ENCODE peak calls at places on chromosome 10, in six cellular contexts. W, D, U, C, S and B are unnamed samples.

GRCh38 chr10:63206997-63207952 is 74.1 kb downstream of the NRBF2 start:
- DNase-seq in W (no peak), D (no peak), U (no peak), C (no peak), S (peak), B (peak)

GRCh38 chr10:78428579-78428978 is 394.9 kb downstream of the RPS24 start:
- DNase-seq in W (no peak), D (no peak), U (no peak), C (no peak), S (no peak), B (no peak)

GRCh38 chr10:123913688-123914268 is 22.2 kb upstream of the CPXM2 start:
- DNase-seq in W (no peak), D (no peak), U (no peak), C (no peak), S (no peak), B (peak)

GRCh38 chr10:87661861-87662785 is 2.4 kb downstream of the PAPSS2 start:
- DNase-seq in W (no peak), D (no peak), U (no peak), C (no peak), S (no peak), B (no peak)

GRCh38 chr10:49662169-49662830 is 17.2 kb upstream of the C10orf53 start:
- DNase-seq in W (no peak), D (no peak), U (no peak), C (no peak), S (no peak), B (no peak)

GRCh38 chr10:9009505-9009904 is 955.0 kb downstream of the GATA3 start:
- DNase-seq in W (no peak), D (no peak), U (no peak), C (no peak), S (no peak), B (no peak)

GRCh38 chr10:22618081-22618785 is 96.1 kb downstream of the PIP4K2A start:
- DNase-seq in W (no peak), D (no peak), U (no peak), C (no peak), S (no peak), B (no peak)

GRCh38 chr10:112465299-112465882 is 18.4 kb downstream of the VTI1A start:
- DNase-seq in W (no peak), D (no peak), U (no peak), C (no peak), S (no peak), B (no peak)

GRCh38 chr10:108757946-108758345 is 1165.4 kb downstream of the XPNPEP1 start:
- DNase-seq in W (no peak), D (no peak), U (no peak), C (no peak), S (no peak), B (no peak)

GRCh38 chr10:101429423-101429822 is 75.5 kb downstream of the BTRC start:
- DNase-seq in W (no peak), D (no peak), U (no peak), C (no peak), S (no peak), B (no peak)

GRCh38 chr10:101425535-101425934 is 71.6 kb downstream of the BTRC start:
- DNase-seq in W (no peak), D (no peak), U (no peak), C (no peak), S (no peak), B (no peak)

GRCh38 chr10:101428036-101428435 is 74.1 kb downstream of the BTRC start:
- DNase-seq in W (no peak), D (no peak), U (no peak), C (no peak), S (no peak), B (no peak)
- TF ChIP-seq CTCF in W (no peak), D (no peak), U (no peak), C (no peak), S (no peak), B (no peak)

GRCh38 chr10:33126742-33127141 is 168.7 kb upstream of the ITGB1 start:
- DNase-seq in W (no peak), D (no peak), U (no peak), C (no peak), S (no peak), B (no peak)

GRCh38 chr10:33126118-33126517 is 168.1 kb upstream of the ITGB1 start:
- DNase-seq in W (peak), D (no peak), U (no peak), C (peak), S (no peak), B (no peak)

GRCh38 chr10:33123680-33124079 is 165.7 kb upstream of the ITGB1 start:
- DNase-seq in W (no peak), D (no peak), U (no peak), C (no peak), S (no peak), B (no peak)

GRCh38 chr10:33127622-33128021 is 169.6 kb upstream of the ITGB1 start:
- DNase-seq in W (no peak), D (no peak), U (no peak), C (no peak), S (no peak), B (no peak)

GRCh38 chr10:33125522-33125921 is 167.5 kb upstream of the ITGB1 start:
- DNase-seq in W (no peak), D (no peak), U (no peak), C (no peak), S (no peak), B (no peak)
- H3K27ac ChIP-seq in W (no peak), D (no peak), U (peak), C (peak), S (no peak), B (peak)

DNA sequence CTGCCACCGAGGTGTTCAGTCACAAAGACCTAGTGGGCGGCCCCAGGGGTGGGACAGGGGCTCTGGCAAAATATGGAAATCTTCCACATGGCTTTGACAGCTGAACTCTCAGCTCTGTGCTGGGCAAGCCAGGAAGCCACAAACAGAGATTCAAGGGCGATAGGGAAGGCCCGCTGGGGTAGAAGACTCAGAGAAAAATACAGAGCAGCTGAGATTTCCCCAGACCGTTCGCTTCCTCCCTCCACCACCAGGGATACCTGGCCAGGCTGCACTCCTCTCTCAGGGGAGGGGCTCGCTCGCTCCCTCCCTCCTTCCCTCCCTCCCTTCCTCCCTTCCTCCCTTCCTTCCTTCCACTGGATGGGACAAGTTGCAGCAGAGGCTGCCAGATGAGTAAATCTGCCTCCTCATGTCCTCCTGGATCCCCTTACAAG is 260.5 kb downstream of the PRPF18 start:
- DNase-seq in W (peak), D (no peak), U (no peak), C (no peak), S (no peak), B (no peak)
- TF ChIP-seq CTCF in W (peak), D (no peak), U (no peak), C (no peak), S (no peak), B (no peak)

GRCh38 chr10:56359837-56360236 is 1.2 kb downstream of the ZWINT start:
- DNase-seq in W (no peak), D (no peak), U (no peak), C (no peak), S (no peak), B (no peak)

GRCh38 chr10:56360967-56361841 is at the start of gene ZWINT:
- DNase-seq in W (peak), D (peak), U (peak), C (peak), S (peak), B (peak)

GRCh38 chr10:56357018-56357417 is 4.0 kb downstream of the ZWINT start:
- DNase-seq in W (no peak), D (no peak), U (no peak), C (no peak), S (no peak), B (no peak)

DNA sequence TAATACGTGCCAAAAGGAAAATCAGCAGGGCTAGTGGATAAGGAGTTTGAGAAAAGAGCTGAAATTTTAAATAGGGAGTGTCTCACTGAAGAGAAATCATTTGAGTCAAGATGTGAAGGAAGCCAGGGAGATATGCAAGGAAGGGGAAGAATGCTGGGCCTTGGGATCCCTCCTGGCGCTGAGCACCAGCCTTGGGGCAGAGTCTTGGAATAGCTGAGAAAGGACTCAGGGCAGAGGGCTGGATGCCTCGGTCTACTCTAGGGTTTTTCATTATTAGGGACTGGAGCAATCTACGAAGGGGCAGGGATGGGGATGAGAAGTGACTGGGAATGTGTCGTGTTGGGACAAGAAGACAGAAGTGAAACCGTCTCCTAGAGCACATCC is 484 bp downstream of the ZWINT start:
- DNase-seq in W (no peak), D (no peak), U (no peak), C (no peak), S (no peak), B (no peak)
- H3K27ac ChIP-seq in W (peak), D (no peak), U (no peak), C (peak), S (peak), B (no peak)

DNA sequence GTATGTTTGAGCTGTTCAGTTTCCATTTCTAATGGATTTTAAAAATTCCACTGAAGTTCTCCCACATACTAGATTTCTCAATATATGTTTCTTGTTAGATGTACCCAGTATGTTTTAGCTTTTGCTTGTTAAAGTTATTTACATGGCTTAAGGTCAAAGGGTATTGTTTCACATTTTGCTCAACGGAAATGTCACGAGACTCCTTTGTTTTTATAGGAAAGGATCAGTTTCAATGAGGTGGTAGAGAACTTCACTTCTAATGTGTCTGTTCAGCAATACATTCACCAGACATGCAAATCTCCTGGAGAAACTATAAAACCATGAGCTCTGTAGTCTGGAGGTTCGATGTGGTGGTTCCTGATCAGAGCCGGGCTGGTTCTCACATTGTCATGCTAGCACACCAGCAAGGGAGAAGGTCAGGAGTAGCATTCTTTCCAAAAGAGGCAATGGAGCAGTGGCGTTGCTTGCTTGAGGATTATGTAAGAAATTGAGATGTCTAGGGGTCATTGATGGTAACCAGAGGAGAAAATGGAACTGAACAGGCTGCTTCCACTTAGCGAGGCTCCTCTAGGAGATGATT is 114.0 kb downstream of the RAB18 start:
- DNase-seq in W (no peak), D (no peak), U (no peak), C (no peak), S (no peak), B (no peak)
- TF ChIP-seq CTCF in W (no peak), D (no peak), U (no peak), C (no peak), S (no peak), B (no peak)

DNA sequence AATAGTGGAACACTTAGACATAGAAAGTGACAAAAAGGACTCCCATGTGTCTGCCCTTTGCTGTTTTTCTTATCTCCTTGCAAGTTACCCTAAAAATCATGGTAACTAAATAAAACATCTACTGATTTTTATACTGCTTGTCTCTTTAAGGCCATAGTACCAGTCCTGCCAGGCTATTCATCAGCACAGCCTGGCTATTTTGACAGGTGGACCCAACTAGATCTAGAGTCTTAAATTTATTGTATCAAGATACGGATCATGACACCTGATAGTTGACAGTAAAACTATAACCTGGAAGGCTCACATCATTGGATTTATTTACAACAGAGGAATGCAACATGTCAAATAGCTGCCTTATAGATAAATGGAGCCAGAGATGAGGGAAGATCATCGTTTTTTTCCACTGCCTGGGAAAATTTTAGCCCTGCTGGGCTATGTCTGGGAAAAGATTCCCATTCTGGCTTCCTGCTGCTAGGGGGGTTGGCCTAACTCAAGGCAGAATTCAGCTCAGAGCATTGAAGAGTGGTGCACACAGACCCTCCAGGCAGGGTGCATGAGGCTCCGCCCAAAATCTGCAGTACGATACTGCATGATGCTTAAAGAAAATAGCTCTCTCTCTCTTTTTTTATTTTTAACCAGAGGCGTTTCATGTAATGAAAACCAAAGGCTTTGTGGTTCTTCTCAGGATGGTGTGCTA is 292.0 kb upstream of the FZD8 start:
- DNase-seq in W (no peak), D (no peak), U (no peak), C (no peak), S (no peak), B (no peak)
- H3K27ac ChIP-seq in W (no peak), D (no peak), U (no peak), C (no peak), S (no peak), B (no peak)

GRCh38 chr10:86262671-86263165 is 103.9 kb downstream of the GRID1 start:
- DNase-seq in W (no peak), D (no peak), U (no peak), C (no peak), S (no peak), B (no peak)

GRCh38 chr10:86261470-86261869 is 105.1 kb downstream of the GRID1 start:
- DNase-seq in W (no peak), D (no peak), U (no peak), C (no peak), S (no peak), B (no peak)

GRCh38 chr10:86260564-86260963 is 106.0 kb downstream of the GRID1 start:
- DNase-seq in W (no peak), D (no peak), U (no peak), C (no peak), S (no peak), B (no peak)

GRCh38 chr10:86263209-86263608 is 103.4 kb downstream of the GRID1 start:
- DNase-seq in W (no peak), D (no peak), U (no peak), C (no peak), S (no peak), B (no peak)

GRCh38 chr10:86261933-86262665 is 104.5 kb downstream of the GRID1 start:
- DNase-seq in W (peak), D (no peak), U (no peak), C (no peak), S (no peak), B (peak)
- TF ChIP-seq CTCF in W (peak), D (no peak), U (peak), C (no peak), S (no peak), B (peak)

GRCh38 chr10:96718304-96718990 is 1.9 kb downstream of the PIK3AP1 start:
- DNase-seq in W (no peak), D (no peak), U (no peak), C (no peak), S (no peak), B (no peak)
- H3K27ac ChIP-seq in W (no peak), D (no peak), U (no peak), C (no peak), S (no peak), B (no peak)